ENCODE peak calls at places on chromosomes 1 and 21, in five cellular contexts. One of them, this sample, is unnamed.

GRCh38 chr1:9455487-9456237 is 83.6 kb upstream of the SLC25A33 start:
- DNase-seq in transverse colon: peak
- DNase-seq in H1: peak
- DNase-seq in upper lobe of left lung: peak
- DNase-seq in stomach: peak
- DNase-seq in this sample: no peak

GRCh38 chr1:234561322-234561721 is 48.7 kb downstream of the IRF2BP2 start:
- DNase-seq in transverse colon: no peak
- DNase-seq in H1: no peak
- DNase-seq in upper lobe of left lung: no peak
- DNase-seq in stomach: no peak
- DNase-seq in this sample: no peak

GRCh38 chr1:211529011-211529410 is 37.0 kb upstream of the RD3 start:
- DNase-seq in transverse colon: no peak
- DNase-seq in H1: no peak
- DNase-seq in upper lobe of left lung: no peak
- DNase-seq in stomach: no peak
- DNase-seq in this sample: no peak

GRCh38 chr1:201937624-201938212 is 8.6 kb downstream of the LMOD1 start:
- DNase-seq in transverse colon: no peak
- DNase-seq in H1: no peak
- DNase-seq in upper lobe of left lung: no peak
- DNase-seq in stomach: no peak
- DNase-seq in this sample: no peak

GRCh38 chr21:32315511-32316362 is 17.1 kb downstream of the MRAP start:
- DNase-seq in transverse colon: no peak
- DNase-seq in H1: no peak
- DNase-seq in upper lobe of left lung: no peak
- DNase-seq in stomach: no peak
- DNase-seq in this sample: no peak

GRCh38 chr1:166730299-166730888 is 108.9 kb upstream of the POGK start:
- DNase-seq in transverse colon: no peak
- DNase-seq in H1: no peak
- DNase-seq in upper lobe of left lung: peak
- DNase-seq in stomach: no peak
- DNase-seq in this sample: no peak

GRCh38 chr1:89068291-89068690 is 3.3 kb upstream of the GBP1 start:
- DNase-seq in transverse colon: no peak
- DNase-seq in H1: no peak
- DNase-seq in upper lobe of left lung: no peak
- DNase-seq in stomach: no peak
- DNase-seq in this sample: no peak

GRCh38 chr1:119373465-119373864 is 4.9 kb downstream of the HAO2 start:
- DNase-seq in transverse colon: no peak
- DNase-seq in H1: no peak
- DNase-seq in upper lobe of left lung: no peak
- DNase-seq in stomach: no peak
- DNase-seq in this sample: no peak

GRCh38 chr1:10710489-10710888 is 86.0 kb downstream of the CASZ1 start:
- DNase-seq in transverse colon: no peak
- DNase-seq in H1: no peak
- DNase-seq in upper lobe of left lung: peak
- DNase-seq in stomach: no peak
- DNase-seq in this sample: no peak

GRCh38 chr1:93844262-93845045 is 34.6 kb downstream of the DNTTIP2 start:
- DNase-seq in transverse colon: peak
- DNase-seq in H1: no peak
- DNase-seq in upper lobe of left lung: peak
- DNase-seq in stomach: peak
- DNase-seq in this sample: peak

GRCh38 chr1:156221986-156222692 is 9.3 kb downstream of the PMF1 start:
- DNase-seq in transverse colon: no peak
- DNase-seq in H1: no peak
- DNase-seq in upper lobe of left lung: no peak
- DNase-seq in stomach: no peak
- DNase-seq in this sample: no peak

GRCh38 chr1:246724001-246724724 is at the start of gene SCCPDH:
- DNase-seq in transverse colon: peak
- DNase-seq in H1: no peak
- DNase-seq in upper lobe of left lung: peak
- DNase-seq in stomach: peak
- DNase-seq in this sample: no peak

GRCh38 chr21:46125846-46126301 is 28.0 kb downstream of the COL6A2 start:
- DNase-seq in transverse colon: peak
- DNase-seq in H1: no peak
- DNase-seq in upper lobe of left lung: peak
- DNase-seq in stomach: peak
- DNase-seq in this sample: no peak

GRCh38 chr1:45266151-45266801 is 59.9 kb upstream of the ZSWIM5 start:
- DNase-seq in transverse colon: peak
- DNase-seq in H1: no peak
- DNase-seq in upper lobe of left lung: peak
- DNase-seq in stomach: peak
- DNase-seq in this sample: no peak

GRCh38 chr1:119108993-119109392 is 31.5 kb downstream of the WARS2 start:
- DNase-seq in transverse colon: no peak
- DNase-seq in H1: no peak
- DNase-seq in upper lobe of left lung: no peak
- DNase-seq in stomach: no peak
- DNase-seq in this sample: no peak

GRCh38 chr1:184163674-184164470 is 112.3 kb downstream of the TSEN15 start:
- DNase-seq in transverse colon: no peak
- DNase-seq in H1: no peak
- DNase-seq in upper lobe of left lung: no peak
- DNase-seq in stomach: no peak
- DNase-seq in this sample: peak

GRCh38 chr1:6220236-6220635 is 14.3 kb downstream of the RNF207 start:
- DNase-seq in transverse colon: no peak
- DNase-seq in H1: no peak
- DNase-seq in upper lobe of left lung: no peak
- DNase-seq in stomach: no peak
- DNase-seq in this sample: no peak

GRCh38 chr21:43979654-43980053 is 32.5 kb upstream of the TRAPPC10 start:
- DNase-seq in transverse colon: no peak
- DNase-seq in H1: no peak
- DNase-seq in upper lobe of left lung: no peak
- DNase-seq in stomach: no peak
- DNase-seq in this sample: no peak

GRCh38 chr1:151989131-151989868 is 4.4 kb downstream of the S100A10 start:
- DNase-seq in transverse colon: peak
- DNase-seq in H1: no peak
- DNase-seq in upper lobe of left lung: peak
- DNase-seq in stomach: peak
- DNase-seq in this sample: no peak

GRCh38 chr21:37675202-37675801 is 241.0 kb downstream of the KCNJ6 start:
- DNase-seq in transverse colon: peak
- DNase-seq in H1: peak
- DNase-seq in upper lobe of left lung: peak
- DNase-seq in stomach: peak
- DNase-seq in this sample: no peak

GRCh38 chr21:39738566-39738965 is 6.4 kb upstream of the IGSF5 start:
- DNase-seq in transverse colon: no peak
- DNase-seq in H1: no peak
- DNase-seq in upper lobe of left lung: no peak
- DNase-seq in stomach: no peak
- DNase-seq in this sample: no peak

GRCh38 chr1:167121375-167122120 is 27.7 kb downstream of the STYXL2 start:
- DNase-seq in transverse colon: peak
- DNase-seq in H1: no peak
- DNase-seq in upper lobe of left lung: peak
- DNase-seq in stomach: peak
- DNase-seq in this sample: peak

GRCh38 chr1:55280731-55281130 is 65.6 kb upstream of the USP24 start:
- DNase-seq in transverse colon: no peak
- DNase-seq in H1: no peak
- DNase-seq in upper lobe of left lung: no peak
- DNase-seq in stomach: no peak
- DNase-seq in this sample: no peak

GRCh38 chr1:55277377-55278130 is 62.4 kb upstream of the USP24 start:
- DNase-seq in transverse colon: peak
- DNase-seq in H1: peak
- DNase-seq in upper lobe of left lung: peak
- DNase-seq in stomach: peak
- DNase-seq in this sample: no peak

GRCh38 chr1:55282058-55282457 is 66.9 kb upstream of the USP24 start:
- DNase-seq in transverse colon: no peak
- DNase-seq in H1: no peak
- DNase-seq in upper lobe of left lung: no peak
- DNase-seq in stomach: no peak
- DNase-seq in this sample: no peak

GRCh38 chr1:55278378-55278777 is 63.2 kb upstream of the USP24 start:
- DNase-seq in transverse colon: no peak
- DNase-seq in H1: no peak
- DNase-seq in upper lobe of left lung: no peak
- DNase-seq in stomach: no peak
- DNase-seq in this sample: no peak

DNA sequence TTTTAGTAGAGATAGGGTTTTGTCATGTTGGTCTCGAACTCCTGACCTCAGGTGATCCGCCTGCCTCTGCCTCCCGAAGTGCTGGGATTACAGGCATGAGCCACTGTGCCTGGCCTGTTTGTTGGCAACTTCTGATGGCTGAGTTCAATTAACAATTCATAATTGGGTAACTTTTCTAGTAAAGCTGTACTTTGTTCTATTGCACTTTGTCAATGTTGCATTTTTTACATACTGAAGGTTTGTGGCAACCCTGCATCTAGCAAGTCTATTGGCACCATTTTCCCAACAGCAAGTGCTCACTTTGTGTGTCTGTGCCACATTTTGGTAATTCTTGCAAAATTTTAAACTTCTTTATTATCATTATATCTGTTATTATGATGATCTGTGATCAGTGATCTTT is 64.5 kb upstream of the USP24 start:
- DNase-seq in transverse colon: no peak
- DNase-seq in H1: no peak
- DNase-seq in upper lobe of left lung: no peak
- DNase-seq in stomach: no peak
- DNase-seq in this sample: no peak
- TF ChIP-seq POLR2AphosphoS5 in transverse colon: no peak
- TF ChIP-seq POLR2AphosphoS5 in H1: no peak
- TF ChIP-seq POLR2AphosphoS5 in upper lobe of left lung: no peak
- TF ChIP-seq POLR2AphosphoS5 in stomach: no peak
- TF ChIP-seq POLR2AphosphoS5 in this sample: no peak

DNA sequence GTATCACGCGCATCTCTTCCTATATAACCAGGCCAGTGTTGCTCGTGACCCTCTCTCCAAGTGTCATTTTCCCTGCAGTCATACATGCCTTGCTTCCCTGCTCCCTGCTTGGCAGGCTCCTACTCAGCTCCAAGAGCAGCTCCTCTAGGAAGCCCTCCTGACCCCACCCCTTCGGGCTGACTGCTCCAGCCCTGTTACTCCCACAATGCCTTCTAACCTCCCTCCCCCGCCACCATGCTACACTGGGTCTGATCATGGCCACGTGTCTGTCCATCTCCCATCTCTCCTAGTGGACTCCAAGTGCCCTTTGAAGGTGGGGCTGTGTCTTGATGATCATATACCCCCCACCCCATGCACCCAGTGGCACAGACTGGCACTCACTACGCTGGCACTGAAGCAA is 44.7 kb downstream of the MRPL37 start:
- DNase-seq in transverse colon: no peak
- DNase-seq in H1: no peak
- DNase-seq in upper lobe of left lung: no peak
- DNase-seq in stomach: no peak
- DNase-seq in this sample: no peak
- TF ChIP-seq EP300 in transverse colon: no peak
- TF ChIP-seq EP300 in H1: no peak
- TF ChIP-seq EP300 in upper lobe of left lung: no peak
- TF ChIP-seq EP300 in stomach: no peak
- TF ChIP-seq EP300 in this sample: no peak

DNA sequence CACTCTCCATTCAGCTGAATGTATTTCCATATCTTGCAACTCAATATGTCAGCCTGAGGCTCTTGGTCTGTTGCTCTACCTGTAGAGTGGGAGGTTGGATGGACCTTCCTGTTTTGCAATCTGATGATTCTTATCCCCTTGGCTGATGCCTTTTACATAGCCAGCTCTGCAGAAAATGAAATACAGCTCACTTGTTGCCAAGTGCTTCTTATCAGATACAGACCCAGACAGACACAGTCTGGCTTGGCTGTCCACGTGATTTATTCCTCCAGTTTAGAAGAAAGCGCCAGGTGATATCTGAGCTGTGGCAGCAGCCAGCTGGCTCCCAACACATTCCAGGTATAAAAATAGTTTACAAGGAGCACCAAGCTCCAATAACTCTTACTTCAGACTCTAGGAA is 479.1 kb upstream of the USP24 start:
- DNase-seq in transverse colon: no peak
- DNase-seq in H1: no peak
- DNase-seq in upper lobe of left lung: no peak
- DNase-seq in stomach: peak
- DNase-seq in this sample: no peak
- TF ChIP-seq POLR2AphosphoS5 in transverse colon: no peak
- TF ChIP-seq POLR2AphosphoS5 in H1: no peak
- TF ChIP-seq POLR2AphosphoS5 in upper lobe of left lung: no peak
- TF ChIP-seq POLR2AphosphoS5 in stomach: no peak
- TF ChIP-seq POLR2AphosphoS5 in this sample: no peak

GRCh38 chr1:232303221-232303620 is 326.7 kb downstream of the SIPA1L2 start:
- DNase-seq in transverse colon: no peak
- DNase-seq in H1: no peak
- DNase-seq in upper lobe of left lung: no peak
- DNase-seq in stomach: no peak
- DNase-seq in this sample: no peak

GRCh38 chr1:232308616-232309015 is 321.3 kb downstream of the SIPA1L2 start:
- DNase-seq in transverse colon: no peak
- DNase-seq in H1: no peak
- DNase-seq in upper lobe of left lung: no peak
- DNase-seq in stomach: no peak
- DNase-seq in this sample: no peak

GRCh38 chr1:232305020-232305419 is 324.9 kb downstream of the SIPA1L2 start:
- DNase-seq in transverse colon: peak
- DNase-seq in H1: no peak
- DNase-seq in upper lobe of left lung: peak
- DNase-seq in stomach: no peak
- DNase-seq in this sample: no peak

GRCh38 chr1:232306269-232306911 is 323.5 kb downstream of the SIPA1L2 start:
- DNase-seq in transverse colon: peak
- DNase-seq in H1: no peak
- DNase-seq in upper lobe of left lung: peak
- DNase-seq in stomach: peak
- DNase-seq in this sample: no peak

DNA sequence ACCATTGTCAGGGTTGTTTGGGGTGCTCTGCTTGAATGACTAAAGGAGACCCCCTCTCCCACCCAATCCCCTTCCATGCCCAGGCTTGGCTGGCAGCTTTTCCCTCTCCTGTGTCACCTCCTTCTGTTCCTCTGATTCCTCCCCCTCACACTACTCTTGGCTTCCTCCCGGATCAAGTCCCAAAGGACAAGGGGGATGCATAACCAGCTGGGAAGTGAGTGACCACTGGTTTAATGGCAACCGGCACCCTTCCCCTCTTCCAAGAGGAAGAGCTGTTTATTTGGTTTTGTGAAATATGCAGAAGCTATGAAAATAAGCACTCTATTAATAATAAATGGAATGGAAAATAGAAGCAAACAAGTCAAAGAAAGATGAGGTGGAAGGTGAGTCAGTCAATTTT is 322.6 kb downstream of the SIPA1L2 start:
- DNase-seq in transverse colon: no peak
- DNase-seq in H1: no peak
- DNase-seq in upper lobe of left lung: no peak
- DNase-seq in stomach: no peak
- DNase-seq in this sample: no peak
- TF ChIP-seq EP300 in transverse colon: no peak
- TF ChIP-seq EP300 in H1: no peak
- TF ChIP-seq EP300 in upper lobe of left lung: no peak
- TF ChIP-seq EP300 in stomach: no peak
- TF ChIP-seq EP300 in this sample: no peak